ENCODE peak calls at places on chromosomes 1 and 21, in ten cellular contexts. One of them, this sample, is unnamed.

GRCh38 chr1:185961664-185962063 is 227.5 kb downstream of the HMCN1 start:
- DNase-seq in activated CD4-positive, alpha-beta T cell treated with anti-CD3 and anti-CD28 coated beads, Interleukin-2, amount 10 ng/mL, durations not matched to agents 7 days and 5 days: no peak
- DNase-seq in iris pigment epithelial cell: peak; percentile 32
- DNase-seq in HS-27A: no peak
- DNase-seq in NCI-H510A: no peak
- DNase-seq in HL-60: no peak
- DNase-seq in left cardiac atrium: no peak
- DNase-seq in SIG-M5: no peak
- DNase-seq in RPMI8226: no peak
- DNase-seq in NCI-H1105: no peak
- DNase-seq in this sample: no peak

GRCh38 chr1:36528361-36529349 is 45.9 kb upstream of the CSF3R start:
- DNase-seq in RPMI8226: peak; percentile 36
- DNase-seq in left cardiac atrium: no peak
- DNase-seq in NCI-H510A: peak; percentile 12
- DNase-seq in iris pigment epithelial cell: peak; percentile 6
- DNase-seq in HS-27A: no peak
- DNase-seq in SIG-M5: no peak
- DNase-seq in NCI-H1105: no peak
- DNase-seq in HL-60: no peak
- DNase-seq in activated CD4-positive, alpha-beta T cell treated with anti-CD3 and anti-CD28 coated beads, Interleukin-2, amount 10 ng/mL, durations not matched to agents 7 days and 5 days: no peak
- DNase-seq in this sample: no peak

GRCh38 chr1:27656157-27656893 is 15.7 kb downstream of the IFI6 start:
- DNase-seq in HL-60: no peak
- DNase-seq in SIG-M5: no peak
- DNase-seq in left cardiac atrium: peak; percentile 80
- DNase-seq in HS-27A: no peak
- DNase-seq in NCI-H510A: no peak
- DNase-seq in iris pigment epithelial cell: peak; percentile 47
- DNase-seq in NCI-H1105: no peak
- DNase-seq in RPMI8226: peak; percentile 70
- DNase-seq in activated CD4-positive, alpha-beta T cell treated with anti-CD3 and anti-CD28 coated beads, Interleukin-2, amount 10 ng/mL, durations not matched to agents 7 days and 5 days: no peak
- DNase-seq in this sample: no peak

GRCh38 chr1:220164116-220164515 is 70.2 kb downstream of the IARS2 start:
- DNase-seq in SIG-M5: no peak
- DNase-seq in HS-27A: no peak
- DNase-seq in NCI-H1105: no peak
- DNase-seq in NCI-H510A: no peak
- DNase-seq in iris pigment epithelial cell: no peak
- DNase-seq in HL-60: no peak
- DNase-seq in RPMI8226: no peak
- DNase-seq in activated CD4-positive, alpha-beta T cell treated with anti-CD3 and anti-CD28 coated beads, Interleukin-2, amount 10 ng/mL, durations not matched to agents 7 days and 5 days: no peak
- DNase-seq in left cardiac atrium: no peak
- DNase-seq in this sample: no peak

GRCh38 chr1:12184008-12184681 is 17.4 kb downstream of the TNFRSF1B start:
- DNase-seq in activated CD4-positive, alpha-beta T cell treated with anti-CD3 and anti-CD28 coated beads, Interleukin-2, amount 10 ng/mL, durations not matched to agents 7 days and 5 days: no peak
- DNase-seq in SIG-M5: no peak
- DNase-seq in NCI-H1105: no peak
- DNase-seq in NCI-H510A: no peak
- DNase-seq in left cardiac atrium: peak; percentile 90
- DNase-seq in HS-27A: no peak
- DNase-seq in RPMI8226: no peak
- DNase-seq in iris pigment epithelial cell: peak; percentile 77
- DNase-seq in HL-60: peak; percentile 85
- DNase-seq in this sample: no peak

GRCh38 chr1:145997156-145998023 is 1.0 kb upstream of the TXNIP start:
- DNase-seq in SIG-M5: no peak
- DNase-seq in activated CD4-positive, alpha-beta T cell treated with anti-CD3 and anti-CD28 coated beads, Interleukin-2, amount 10 ng/mL, durations not matched to agents 7 days and 5 days: peak; percentile 78
- DNase-seq in NCI-H510A: no peak
- DNase-seq in RPMI8226: peak; percentile 69
- DNase-seq in HS-27A: no peak
- DNase-seq in HL-60: no peak
- DNase-seq in NCI-H1105: no peak
- DNase-seq in iris pigment epithelial cell: no peak
- DNase-seq in left cardiac atrium: peak; percentile 58
- DNase-seq in this sample: no peak

GRCh38 chr21:9730866-9731265 is 790.5 kb upstream of the TPTE start:
- DNase-seq in iris pigment epithelial cell: no peak
- DNase-seq in HL-60: no peak
- DNase-seq in activated CD4-positive, alpha-beta T cell treated with anti-CD3 and anti-CD28 coated beads, Interleukin-2, amount 10 ng/mL, durations not matched to agents 7 days and 5 days: no peak
- DNase-seq in left cardiac atrium: no peak
- DNase-seq in NCI-H510A: no peak
- DNase-seq in NCI-H1105: no peak
- DNase-seq in HS-27A: no peak
- DNase-seq in SIG-M5: no peak
- DNase-seq in RPMI8226: no peak
- DNase-seq in this sample: no peak

GRCh38 chr1:226403522-226404034 is 4.3 kb downstream of the PARP1 start:
- DNase-seq in iris pigment epithelial cell: peak; percentile 34
- DNase-seq in NCI-H1105: no peak
- DNase-seq in NCI-H510A: no peak
- DNase-seq in activated CD4-positive, alpha-beta T cell treated with anti-CD3 and anti-CD28 coated beads, Interleukin-2, amount 10 ng/mL, durations not matched to agents 7 days and 5 days: no peak
- DNase-seq in RPMI8226: peak; percentile 16
- DNase-seq in HL-60: peak; percentile 41
- DNase-seq in left cardiac atrium: no peak
- DNase-seq in SIG-M5: no peak
- DNase-seq in HS-27A: no peak
- DNase-seq in this sample: no peak

GRCh38 chr21:41163086-41163485 is 4.9 kb upstream of the BACE2 start:
- DNase-seq in RPMI8226: no peak
- DNase-seq in HL-60: no peak
- DNase-seq in left cardiac atrium: no peak
- DNase-seq in iris pigment epithelial cell: no peak
- DNase-seq in NCI-H1105: no peak
- DNase-seq in NCI-H510A: no peak
- DNase-seq in HS-27A: no peak
- DNase-seq in SIG-M5: no peak
- DNase-seq in activated CD4-positive, alpha-beta T cell treated with anti-CD3 and anti-CD28 coated beads, Interleukin-2, amount 10 ng/mL, durations not matched to agents 7 days and 5 days: no peak
- DNase-seq in this sample: no peak

GRCh38 chr21:20617130-20617529 is 381.1 kb upstream of the NCAM2 start:
- DNase-seq in NCI-H510A: peak; percentile 40
- DNase-seq in HL-60: no peak
- DNase-seq in NCI-H1105: peak; percentile 40
- DNase-seq in activated CD4-positive, alpha-beta T cell treated with anti-CD3 and anti-CD28 coated beads, Interleukin-2, amount 10 ng/mL, durations not matched to agents 7 days and 5 days: no peak
- DNase-seq in RPMI8226: no peak
- DNase-seq in SIG-M5: no peak
- DNase-seq in iris pigment epithelial cell: no peak
- DNase-seq in left cardiac atrium: no peak
- DNase-seq in HS-27A: no peak
- DNase-seq in this sample: no peak

GRCh38 chr1:90761781-90762589 is 44.9 kb upstream of the BARHL2 start:
- DNase-seq in RPMI8226: no peak
- DNase-seq in activated CD4-positive, alpha-beta T cell treated with anti-CD3 and anti-CD28 coated beads, Interleukin-2, amount 10 ng/mL, durations not matched to agents 7 days and 5 days: no peak
- DNase-seq in SIG-M5: no peak
- DNase-seq in NCI-H1105: no peak
- DNase-seq in left cardiac atrium: no peak
- DNase-seq in NCI-H510A: no peak
- DNase-seq in HS-27A: no peak
- DNase-seq in HL-60: no peak
- DNase-seq in iris pigment epithelial cell: no peak
- DNase-seq in this sample: no peak

GRCh38 chr1:34657849-34658248 is 97.0 kb upstream of the GJB5 start:
- DNase-seq in HS-27A: no peak
- DNase-seq in HL-60: no peak
- DNase-seq in NCI-H510A: no peak
- DNase-seq in iris pigment epithelial cell: no peak
- DNase-seq in NCI-H1105: no peak
- DNase-seq in activated CD4-positive, alpha-beta T cell treated with anti-CD3 and anti-CD28 coated beads, Interleukin-2, amount 10 ng/mL, durations not matched to agents 7 days and 5 days: no peak
- DNase-seq in RPMI8226: no peak
- DNase-seq in SIG-M5: no peak
- DNase-seq in left cardiac atrium: no peak
- DNase-seq in this sample: no peak

GRCh38 chr1:18232052-18232451 is 124.5 kb downstream of the IGSF21 start:
- DNase-seq in NCI-H1105: no peak
- DNase-seq in RPMI8226: no peak
- DNase-seq in left cardiac atrium: no peak
- DNase-seq in NCI-H510A: no peak
- DNase-seq in activated CD4-positive, alpha-beta T cell treated with anti-CD3 and anti-CD28 coated beads, Interleukin-2, amount 10 ng/mL, durations not matched to agents 7 days and 5 days: no peak
- DNase-seq in iris pigment epithelial cell: no peak
- DNase-seq in SIG-M5: no peak
- DNase-seq in HS-27A: no peak
- DNase-seq in HL-60: no peak
- DNase-seq in this sample: no peak

GRCh38 chr1:104933846-104934245 is 1184.1 kb downstream of the AMY1C start:
- DNase-seq in HS-27A: no peak
- DNase-seq in RPMI8226: no peak
- DNase-seq in SIG-M5: no peak
- DNase-seq in iris pigment epithelial cell: no peak
- DNase-seq in left cardiac atrium: no peak
- DNase-seq in HL-60: no peak
- DNase-seq in NCI-H1105: no peak
- DNase-seq in activated CD4-positive, alpha-beta T cell treated with anti-CD3 and anti-CD28 coated beads, Interleukin-2, amount 10 ng/mL, durations not matched to agents 7 days and 5 days: no peak
- DNase-seq in NCI-H510A: no peak
- DNase-seq in this sample: no peak

GRCh38 chr1:197955486-197956394 is 38.6 kb downstream of the LHX9 start:
- DNase-seq in activated CD4-positive, alpha-beta T cell treated with anti-CD3 and anti-CD28 coated beads, Interleukin-2, amount 10 ng/mL, durations not matched to agents 7 days and 5 days: no peak
- DNase-seq in SIG-M5: no peak
- DNase-seq in NCI-H1105: no peak
- DNase-seq in RPMI8226: no peak
- DNase-seq in HL-60: no peak
- DNase-seq in HS-27A: peak; percentile 5
- DNase-seq in NCI-H510A: no peak
- DNase-seq in left cardiac atrium: no peak
- DNase-seq in iris pigment epithelial cell: peak; percentile 49
- DNase-seq in this sample: no peak

GRCh38 chr1:178772952-178773351 is 47.9 kb downstream of the RALGPS2 start:
- DNase-seq in HL-60: no peak
- DNase-seq in activated CD4-positive, alpha-beta T cell treated with anti-CD3 and anti-CD28 coated beads, Interleukin-2, amount 10 ng/mL, durations not matched to agents 7 days and 5 days: no peak
- DNase-seq in HS-27A: no peak
- DNase-seq in left cardiac atrium: no peak
- DNase-seq in NCI-H510A: no peak
- DNase-seq in SIG-M5: no peak
- DNase-seq in RPMI8226: no peak
- DNase-seq in iris pigment epithelial cell: no peak
- DNase-seq in NCI-H1105: no peak
- DNase-seq in this sample: no peak

GRCh38 chr1:94118013-94118412 is 2.9 kb downstream of the ABCA4 start:
- DNase-seq in HS-27A: no peak
- DNase-seq in NCI-H1105: no peak
- DNase-seq in left cardiac atrium: no peak
- DNase-seq in iris pigment epithelial cell: no peak
- DNase-seq in NCI-H510A: no peak
- DNase-seq in HL-60: no peak
- DNase-seq in SIG-M5: no peak
- DNase-seq in RPMI8226: no peak
- DNase-seq in activated CD4-positive, alpha-beta T cell treated with anti-CD3 and anti-CD28 coated beads, Interleukin-2, amount 10 ng/mL, durations not matched to agents 7 days and 5 days: no peak
- DNase-seq in this sample: no peak

GRCh38 chr21:42336065-42336464 is 14.7 kb downstream of the TFF2 start:
- DNase-seq in iris pigment epithelial cell: peak; percentile 24
- DNase-seq in HL-60: no peak
- DNase-seq in RPMI8226: no peak
- DNase-seq in SIG-M5: no peak
- DNase-seq in NCI-H510A: no peak
- DNase-seq in left cardiac atrium: no peak
- DNase-seq in HS-27A: no peak
- DNase-seq in NCI-H1105: no peak
- DNase-seq in activated CD4-positive, alpha-beta T cell treated with anti-CD3 and anti-CD28 coated beads, Interleukin-2, amount 10 ng/mL, durations not matched to agents 7 days and 5 days: no peak
- DNase-seq in this sample: no peak

This sample was measured in Panc1.